ENCODE peak calls at places on chromosomes 11 and 22, in five cellular contexts. K, G, P, S and U are unnamed samples.

GRCh38 chr11:75563978-75564552 is 2.0 kb downstream of the SERPINH1 start:
- DNase-seq in G (peak; percentile 97), P (peak; percentile 67), K (peak; percentile 84), S (no peak), U (peak; percentile 62)

GRCh38 chr11:292211-293121 is 3.5 kb downstream of the PGGHG start:
- DNase-seq in P (no peak), G (no peak), K (no peak), S (no peak), U (no peak)

GRCh38 chr11:103544874-103545273 is 435.6 kb downstream of the DYNC2H1 start:
- DNase-seq in G (no peak), S (no peak), K (no peak), P (no peak), U (no peak)

GRCh38 chr11:1181858-1182535 is 24.2 kb downstream of the MUC5AC start:
- DNase-seq in P (no peak), K (no peak), G (no peak), S (no peak), U (no peak)

GRCh38 chr11:9789919-9790318 is 126.0 kb downstream of the SWAP70 start:
- DNase-seq in K (no peak), P (no peak), G (no peak), S (no peak), U (no peak)

GRCh38 chr11:1082728-1083620 is 8.3 kb downstream of the MUC2 start:
- DNase-seq in K (no peak), S (peak; percentile 58), G (no peak), P (no peak), U (no peak)

GRCh38 chr11:12212821-12213185 is 102.4 kb downstream of the MICAL2 start:
- DNase-seq in G (peak; percentile 67), K (no peak), P (no peak), S (no peak), U (no peak)

GRCh38 chr11:121253951-121254350 is 38.6 kb upstream of the SC5D start:
- DNase-seq in K (no peak), P (no peak), S (no peak), G (peak; percentile 10), U (no peak)

GRCh38 chr11:111301004-111301839 is 2.9 kb downstream of the POU2AF3 start:
- DNase-seq in S (no peak), K (no peak), P (no peak), G (no peak), U (no peak)

GRCh38 chr11:71977743-71978418 is 20.8 kb upstream of the IL18BP start:
- DNase-seq in P (no peak), K (no peak), S (peak; percentile 78), G (peak; percentile 63), U (no peak)

GRCh38 chr11:131637469-131638175 is 267.2 kb downstream of the NTM start:
- DNase-seq in S (no peak), P (peak; percentile 19), G (no peak), K (peak; percentile 18), U (no peak)

GRCh38 chr11:17864478-17864941 is 129.9 kb downstream of the KCNC1 start:
- DNase-seq in P (no peak), S (no peak), K (no peak), G (no peak), U (no peak)

GRCh38 chr11:67522844-67523555 is at the start of gene CABP2:
- DNase-seq in K (no peak), G (no peak), S (no peak), P (no peak), U (no peak)

GRCh38 chr22:17906978-17907730 is 117.2 kb downstream of the MICAL3 start:
- DNase-seq in S (no peak), G (no peak), P (no peak), K (no peak), U (no peak)

GRCh38 chr11:19447150-19447566 is 206.4 kb upstream of the E2F8 start:
- DNase-seq in K (no peak), P (no peak), S (no peak), G (peak; percentile 76), U (no peak)

GRCh38 chr22:40276877-40277823 is 69.2 kb upstream of the ADSL start:
- DNase-seq in K (no peak), S (no peak), G (peak; percentile 73), P (no peak), U (no peak)

GRCh38 chr11:97964332-97965004 is 1056.3 kb upstream of the CNTN5 start:
- DNase-seq in P (no peak), S (peak; percentile 14), G (no peak), K (no peak), U (no peak)

GRCh38 chr11:60265373-60266214 is 14.9 kb upstream of the MS4A4A start:
- DNase-seq in G (peak; percentile 24), S (peak; percentile 64), P (no peak), K (no peak), U (no peak)

GRCh38 chr11:313787-314547 is at the start of gene IFITM1:
- DNase-seq in S (peak; percentile 87), P (peak; percentile 31), G (peak; percentile 86), K (no peak), U (no peak)

GRCh38 chr22:47035443-47035881 is 273.0 kb downstream of the TBC1D22A start:
- DNase-seq in G (no peak), K (no peak), S (no peak), P (no peak), U (no peak)

GRCh38 chr11:5892908-5893307 is at the start of gene OR52E5:
- DNase-seq in S (no peak), K (no peak), G (no peak), P (no peak), U (no peak)

GRCh38 chr11:70358797-70359196 is 39.5 kb upstream of the CTTN start:
- DNase-seq in P (no peak), K (no peak), S (peak; percentile 22), G (no peak), U (no peak)

GRCh38 chr11:116424615-116425261 is 348.0 kb downstream of the BUD13 start:
- DNase-seq in K (no peak), G (no peak), S (no peak), P (no peak), U (no peak)

GRCh38 chr11:18614667-18615066 is 15.1 kb downstream of the MISFA start:
- DNase-seq in G (no peak), S (no peak), P (no peak), K (no peak), U (no peak)

DNA sequence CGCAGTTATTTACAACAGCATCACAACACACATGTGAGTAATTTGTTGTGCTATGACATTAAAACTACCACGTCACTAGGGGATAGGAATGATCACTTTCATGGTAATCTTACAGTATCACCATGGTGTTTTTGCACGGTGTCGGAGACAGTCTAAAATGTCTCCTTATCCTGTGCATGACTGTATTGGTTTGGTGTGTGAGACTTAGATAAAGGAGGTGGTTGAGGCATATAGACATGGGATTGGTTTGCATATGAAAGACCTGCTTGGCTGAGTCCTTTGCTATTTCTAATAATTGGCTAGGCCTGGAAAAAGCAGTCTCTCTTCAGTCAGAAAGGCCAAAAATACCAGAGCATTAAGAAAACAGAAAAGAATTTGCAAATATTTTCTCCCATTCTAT is 30.2 kb downstream of the MSANTD4 start:
- DNase-seq in S (no peak), K (no peak), P (no peak), G (no peak), U (no peak)
- H3K4me3 ChIP-seq in S (no peak overlapping the region), K (no peak overlapping the region), P (no peak overlapping the region), G (no peak overlapping the region), U (no peak overlapping the region)

GRCh38 chr11:66476173-66476840 is 3.9 kb upstream of the DPP3 start:
- DNase-seq in S (no peak), G (no peak), P (no peak), K (no peak), U (no peak)
- TF ChIP-seq CTCF in S (no peak), G (no peak), P (no peak), K (no peak), U (no peak)

GRCh38 chr11:123247498-123247799 is 52.4 kb upstream of the CLMP start:
- DNase-seq in G (no peak), S (no peak), P (no peak), K (no peak), U (no peak)

GRCh38 chr11:123247813-123248379 is 52.8 kb upstream of the CLMP start:
- DNase-seq in S (no peak), K (no peak), G (no peak), P (no peak), U (no peak)

GRCh38 chr11:123246749-123247497 is 51.9 kb upstream of the CLMP start:
- DNase-seq in K (peak; percentile 86), P (no peak), S (peak; percentile 84), G (peak; percentile 81), U (peak; percentile 48)

GRCh38 chr11:123241874-123242538 is 47.0 kb upstream of the CLMP start:
- DNase-seq in K (no peak), G (peak; percentile 38), S (no peak), P (no peak), U (no peak)

GRCh38 chr11:123245567-123245966 is 50.5 kb upstream of the CLMP start:
- DNase-seq in K (no peak), G (no peak), P (no peak), S (no peak), U (no peak)
- H3K4me3 ChIP-seq in K (no peak overlapping the region), G (no peak overlapping the region), P (no peak overlapping the region), S (no peak overlapping the region), U (no peak overlapping the region)

GRCh38 chr11:76835928-76836612 is 24.6 kb upstream of the ACER3 start:
- DNase-seq in S (peak; percentile 26), P (no peak), G (peak; percentile 86), K (no peak), U (no peak)
- TF ChIP-seq CTCF in S (no peak), P (no peak), G (no peak), K (no peak), U (no peak)

GRCh38 chr11:64759722-64760719 is at the start of gene PYGM:
- DNase-seq in P (no peak), S (peak; percentile 73), G (peak; percentile 31), K (peak; percentile 81), U (peak; percentile 70)
- H3K4me3 ChIP-seq in P (no peak within 1 kb of the TSS), S (no peak within 1 kb of the TSS), G (no peak within 1 kb of the TSS), K (peak within 1 kb of the TSS; percentile 31), U (peak within 1 kb of the TSS; percentile 66)

GRCh38 chr22:25200967-25201366 is 1.3 kb downstream of the CRYBB3 start:
- DNase-seq in G (no peak), S (no peak), P (no peak), K (no peak), U (no peak)

GRCh38 chr22:25193548-25193947 is 6.1 kb upstream of the CRYBB3 start:
- DNase-seq in G (no peak), S (no peak), K (no peak), P (no peak), U (no peak)

GRCh38 chr22:25196326-25196725 is 3.3 kb upstream of the CRYBB3 start:
- DNase-seq in S (no peak), G (no peak), K (no peak), P (no peak), U (no peak)

GRCh38 chr22:25199726-25200520 is at the start of gene CRYBB3:
- DNase-seq in G (no peak), P (no peak), K (no peak), S (no peak), U (no peak)

DNA sequence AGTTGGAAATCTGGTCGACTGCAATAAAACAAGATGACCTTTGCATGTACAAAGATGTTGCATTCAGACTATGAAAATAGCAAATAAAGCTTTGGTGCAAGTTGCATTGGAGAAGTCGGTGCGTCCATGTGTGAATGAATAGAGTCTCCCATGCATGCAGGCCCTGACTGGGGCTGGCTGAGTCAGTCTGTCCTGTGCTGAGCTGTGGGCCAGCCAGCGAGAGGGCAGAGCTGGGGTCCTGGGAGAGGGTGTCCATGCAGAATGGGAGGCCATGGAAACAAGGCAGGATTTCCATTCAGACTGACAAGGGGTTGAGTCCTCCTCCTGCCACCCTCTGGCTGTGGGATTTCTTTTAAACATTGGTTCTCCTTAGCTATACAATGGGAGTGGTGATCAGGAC is 2.3 kb upstream of the CRYBB3 start:
- DNase-seq in P (no peak), K (no peak), S (no peak), G (no peak), U (no peak)
- TF ChIP-seq CTCF in P (no peak), K (no peak), S (no peak), G (no peak), U (no peak)

GRCh38 chr11:74460481-74461154 is 6.7 kb downstream of the KCNE3 start:
- DNase-seq in K (peak; percentile 58), G (peak; percentile 60), S (peak; percentile 92), P (no peak), U (no peak)
- H3K4me3 ChIP-seq in K (no peak overlapping the region), G (no peak overlapping the region), S (peak overlapping the region; percentile 89), P (no peak overlapping the region), U (peak overlapping the region; percentile 8)